ENCODE peak calls at places on chromosome X, in seven cellular contexts. Y, M, U, F, O, B and R are unnamed samples.

GRCh38 chrX:12065251-12065650 is 73.0 kb upstream of the FRMPD4 start:
- DNase-seq in Y (no peak), M (peak; percentile 16), F (peak; percentile 59), O (no peak), B (peak; percentile 4), U (no peak), R (no peak)

GRCh38 chrX:115521717-115522116 is 39.3 kb upstream of the PLS3 start:
- DNase-seq in B (no peak), U (no peak), Y (no peak), M (no peak), F (no peak), O (no peak), R (no peak)

GRCh38 chrX:37993857-37994619 is 12.3 kb upstream of the SYTL5 start:
- DNase-seq in F (peak; percentile 63), M (peak; percentile 8), U (no peak), Y (no peak), O (no peak), B (no peak), R (no peak)

GRCh38 chrX:1388651-1389050 is 3.3 kb downstream of the SLC25A6 start:
- DNase-seq in Y (no peak), U (no peak), M (no peak), F (no peak), B (no peak), O (no peak), R (peak; percentile 58)

GRCh38 chrX:135520022-135520552 is 373 bp upstream of the INTS6L start:
- DNase-seq in O (no peak), U (no peak), M (peak; percentile 2), F (peak; percentile 2), B (peak; percentile 24), Y (no peak), R (no peak)

GRCh38 chrX:12115377-12115776 is 22.9 kb upstream of the FRMPD4 start:
- DNase-seq in M (peak; percentile 54), U (no peak), B (no peak), Y (no peak), F (no peak), O (no peak), R (no peak)

GRCh38 chrX:29890004-29890403 is 325.4 kb upstream of the MAGEB2 start:
- DNase-seq in O (no peak), Y (no peak), U (no peak), B (no peak), M (no peak), F (no peak), R (no peak)

GRCh38 chrX:14564058-14564457 is 34.7 kb downstream of the GLRA2 start:
- DNase-seq in F (no peak), B (no peak), O (no peak), M (no peak), Y (no peak), U (no peak), R (no peak)

DNA sequence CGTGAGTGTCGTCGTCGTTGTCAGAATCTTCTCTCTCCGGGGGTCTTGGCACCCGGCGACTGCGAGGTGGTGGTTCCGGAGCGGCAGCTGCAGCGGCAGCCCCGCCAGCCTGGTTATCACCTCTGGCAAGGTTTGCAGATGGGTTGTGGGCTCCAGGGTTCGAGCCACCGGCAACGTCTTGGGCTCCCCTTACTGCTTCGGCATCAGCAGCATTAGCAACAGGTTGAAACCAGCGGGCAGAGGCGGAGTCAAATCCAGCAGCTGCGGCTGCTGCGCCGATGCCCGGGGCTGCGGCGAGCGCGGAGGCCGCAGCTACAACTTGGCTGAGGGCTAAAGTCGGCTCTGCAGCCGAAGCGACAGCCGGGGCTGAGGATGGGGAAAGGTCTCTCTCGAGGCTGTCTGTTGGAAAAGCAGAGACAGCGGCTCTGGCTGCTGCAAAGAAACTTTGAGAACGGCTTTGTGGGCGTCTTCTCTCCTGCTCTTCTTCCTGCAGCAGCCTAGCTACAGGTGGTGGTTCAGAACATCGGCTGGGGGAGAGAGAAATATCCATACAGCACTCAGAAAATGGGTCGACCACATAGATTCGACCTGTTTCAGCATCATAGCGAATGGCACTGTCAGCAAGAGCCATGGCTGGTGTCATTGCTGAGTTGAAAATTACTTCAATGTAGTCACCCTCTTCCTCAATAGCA is 3.6 kb downstream of the IRS4 start:
- DNase-seq in U (no peak), M (no peak), Y (no peak), B (no peak), F (peak; percentile 3), O (no peak), R (peak; percentile 70)
- TF ChIP-seq CTCF in U (no peak), M (no peak), Y (no peak), B (no peak), F (no peak), O (no peak), R (no peak)

GRCh38 chrX:27555514-27555913 is 34.6 kb upstream of the DCAF8L2 start:
- DNase-seq in B (no peak), Y (no peak), O (no peak), F (peak; percentile 48), M (peak; percentile 6), U (no peak), R (no peak)
- TF ChIP-seq CTCF in B (peak; percentile 51), Y (no peak), O (peak; percentile 73), F (peak; percentile 61), M (peak; percentile 38), U (no peak), R (peak; percentile 74)

GRCh38 chrX:16208601-16209000 is 41.3 kb downstream of the MAGEB17 start:
- DNase-seq in U (no peak), Y (no peak), B (no peak), O (no peak), F (peak; percentile 51), M (no peak), R (no peak)

GRCh38 chrX:16215660-16216059 is 48.4 kb downstream of the MAGEB17 start:
- DNase-seq in O (no peak), B (no peak), Y (no peak), U (no peak), M (no peak), F (no peak), R (no peak)

GRCh38 chrX:16212024-16212423 is 44.7 kb downstream of the MAGEB17 start:
- DNase-seq in Y (no peak), O (no peak), M (peak; percentile 7), B (no peak), F (peak; percentile 51), U (no peak), R (no peak)

GRCh38 chrX:16213970-16214369 is 46.7 kb downstream of the MAGEB17 start:
- DNase-seq in M (no peak), O (no peak), B (no peak), F (no peak), U (no peak), Y (no peak), R (no peak)

GRCh38 chrX:16212436-16212835 is 45.2 kb downstream of the MAGEB17 start:
- DNase-seq in M (peak; percentile 35), U (no peak), F (peak; percentile 1), O (no peak), B (no peak), Y (no peak), R (no peak)
- TF ChIP-seq CTCF in M (no peak), U (no peak), F (no peak), O (peak; percentile 55), B (peak; percentile 28), Y (no peak), R (peak; percentile 70)

GRCh38 chrX:109533005-109533404 is 3.6 kb upstream of the NXT2 start:
- DNase-seq in O (no peak), U (no peak), F (no peak), Y (no peak), M (no peak), B (no peak), R (no peak)

GRCh38 chrX:109536439-109537323 is at the start of gene NXT2:
- DNase-seq in F (peak; percentile 92), B (peak; percentile 85), M (peak; percentile 92), O (peak; percentile 92), Y (peak; percentile 68), U (peak; percentile 93), R (peak; percentile 98)

GRCh38 chrX:109535578-109535977 is 1.1 kb upstream of the NXT2 start:
- DNase-seq in F (no peak), U (no peak), O (no peak), M (no peak), Y (no peak), B (no peak), R (no peak)

GRCh38 chrX:109534933-109535332 is 1.7 kb upstream of the NXT2 start:
- DNase-seq in F (no peak), O (no peak), M (no peak), B (no peak), Y (no peak), U (no peak), R (no peak)

GRCh38 chrX:109533631-109534030 is 3.0 kb upstream of the NXT2 start:
- DNase-seq in O (no peak), M (no peak), U (no peak), F (peak; percentile 75), B (no peak), Y (no peak), R (no peak)
- TF ChIP-seq CTCF in O (no peak), M (no peak), U (no peak), F (no peak), B (no peak), Y (no peak), R (no peak)

GRCh38 chrX:140664939-140665338 is 44.6 kb upstream of the LINC00632 start:
- DNase-seq in Y (no peak), O (no peak), B (peak; percentile 27), F (peak; percentile 36), U (no peak), M (no peak), R (no peak)

DNA sequence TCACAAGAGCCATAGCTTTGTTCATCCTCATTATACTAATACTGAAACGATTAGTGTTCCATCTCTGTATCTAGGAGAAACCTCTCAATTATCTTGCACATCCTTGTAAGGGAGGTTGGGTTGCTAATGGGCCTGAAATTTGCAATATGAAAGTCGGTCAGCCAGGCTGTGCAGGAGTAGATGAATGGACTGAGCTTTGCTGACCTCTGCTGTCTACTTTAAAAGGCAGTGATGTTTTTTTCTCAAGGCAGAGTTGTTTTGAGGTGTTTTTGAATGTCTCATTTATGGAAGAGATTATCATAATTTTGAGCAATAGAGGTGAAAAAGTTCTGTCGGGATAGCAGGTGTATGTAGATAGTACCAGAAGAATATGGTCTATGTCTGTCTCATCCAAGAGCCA is 47.9 kb upstream of the LINC00632 start:
- DNase-seq in F (peak; percentile 11), M (no peak), O (no peak), B (peak; percentile 1), U (no peak), Y (no peak), R (no peak)
- TF ChIP-seq CTCF in F (peak; percentile 18), M (no peak), O (peak; percentile 66), B (peak; percentile 38), U (no peak), Y (no peak), R (peak; percentile 38)

GRCh38 chrX:131405497-131405896 is 116.4 kb upstream of the IGSF1 start:
- DNase-seq in O (no peak), M (no peak), F (no peak), Y (no peak), U (no peak), B (no peak), R (no peak)
- TF ChIP-seq CTCF in O (peak; percentile 51), M (no peak), F (no peak), Y (no peak), U (no peak), B (no peak), R (no peak)